ENCODE peak calls at places on chromosome 22, in seven cellular contexts. One of them, this sample, is unnamed.

GRCh38 chr22:47367107-47367690 is 604.7 kb downstream of the TBC1D22A start:
- DNase-seq in LHCN-M2: no peak
- DNase-seq in NCI-H510A: no peak
- DNase-seq in IMR-90: no peak
- DNase-seq in NCI-H2171 treated with DMSO at 0.1 percent for 48 hours: no peak
- DNase-seq in non-pigmented ciliary epithelial cell: no peak
- DNase-seq in NCI-H2029: no peak
- DNase-seq in this sample: no peak

GRCh38 chr22:35150163-35151107 is 84.5 kb downstream of the ISX start:
- DNase-seq in LHCN-M2: peak
- DNase-seq in NCI-H510A: no peak
- DNase-seq in IMR-90: peak
- DNase-seq in NCI-H2171 treated with DMSO at 0.1 percent for 48 hours: peak
- DNase-seq in non-pigmented ciliary epithelial cell: no peak
- DNase-seq in NCI-H2029: no peak
- DNase-seq in this sample: peak

GRCh38 chr22:38199826-38200559 is 1.8 kb upstream of the MAFF start:
- DNase-seq in LHCN-M2: no peak
- DNase-seq in NCI-H510A: no peak
- DNase-seq in IMR-90: no peak
- DNase-seq in NCI-H2171 treated with DMSO at 0.1 percent for 48 hours: no peak
- DNase-seq in non-pigmented ciliary epithelial cell: no peak
- DNase-seq in NCI-H2029: no peak
- DNase-seq in this sample: no peak

GRCh38 chr22:36925388-36926290 is 12.2 kb downstream of the CSF2RB start:
- DNase-seq in LHCN-M2: peak
- DNase-seq in NCI-H510A: no peak
- DNase-seq in IMR-90: peak
- DNase-seq in NCI-H2171 treated with DMSO at 0.1 percent for 48 hours: no peak
- DNase-seq in non-pigmented ciliary epithelial cell: no peak
- DNase-seq in NCI-H2029: no peak
- DNase-seq in this sample: peak

GRCh38 chr22:32546480-32546879 is 71.9 kb downstream of the FBXO7 start:
- DNase-seq in LHCN-M2: no peak
- DNase-seq in NCI-H510A: no peak
- DNase-seq in IMR-90: no peak
- DNase-seq in NCI-H2171 treated with DMSO at 0.1 percent for 48 hours: no peak
- DNase-seq in non-pigmented ciliary epithelial cell: no peak
- DNase-seq in NCI-H2029: no peak
- DNase-seq in this sample: no peak

GRCh38 chr22:48561676-48562075 is 1266.0 kb downstream of the BRD1 start:
- DNase-seq in LHCN-M2: no peak
- DNase-seq in NCI-H510A: no peak
- DNase-seq in IMR-90: no peak
- DNase-seq in NCI-H2171 treated with DMSO at 0.1 percent for 48 hours: no peak
- DNase-seq in non-pigmented ciliary epithelial cell: no peak
- DNase-seq in NCI-H2029: no peak
- DNase-seq in this sample: no peak

GRCh38 chr22:46737105-46737975 is 712 bp downstream of the CERK start:
- DNase-seq in LHCN-M2: peak
- DNase-seq in NCI-H510A: no peak
- DNase-seq in IMR-90: peak
- DNase-seq in NCI-H2171 treated with DMSO at 0.1 percent for 48 hours: peak
- DNase-seq in non-pigmented ciliary epithelial cell: no peak
- DNase-seq in NCI-H2029: no peak
- DNase-seq in this sample: peak

GRCh38 chr22:30470655-30471054 is 1.2 kb downstream of the SEC14L3 start:
- DNase-seq in LHCN-M2: no peak
- DNase-seq in NCI-H510A: no peak
- DNase-seq in IMR-90: no peak
- DNase-seq in NCI-H2171 treated with DMSO at 0.1 percent for 48 hours: no peak
- DNase-seq in non-pigmented ciliary epithelial cell: no peak
- DNase-seq in NCI-H2029: no peak
- DNase-seq in this sample: no peak

GRCh38 chr22:39514373-39514973 is 5.9 kb upstream of the ATF4 start:
- DNase-seq in LHCN-M2: no peak
- DNase-seq in NCI-H510A: no peak
- DNase-seq in IMR-90: peak
- DNase-seq in NCI-H2171 treated with DMSO at 0.1 percent for 48 hours: peak
- DNase-seq in non-pigmented ciliary epithelial cell: no peak
- DNase-seq in NCI-H2029: no peak
- DNase-seq in this sample: peak